ENCODE peak calls at places on chromosomes 12 and 14, in four cellular contexts. K is upper lobe of left lung, H is Ammon's horn, A is nephron progenitor cell. C is an unnamed sample.

GRCh38 chr12:32033411-32033810 is 73.2 kb upstream of the BICD1 start:
- DNase-seq in A (no peak), H (no peak), K (no peak), C (peak)

GRCh38 chr14:90034156-90034555 is 27.6 kb upstream of the KCNK13 start:
- DNase-seq in H (no peak), K (no peak), A (no peak), C (no peak)

GRCh38 chr12:120640840-120641833 is 711 bp downstream of the CABP1 start:
- DNase-seq in A (peak), K (peak), H (no peak), C (peak)

GRCh38 chr12:92235703-92236472 is 90.2 kb upstream of the BTG1 start:
- DNase-seq in H (no peak), A (no peak), K (no peak), C (no peak)

GRCh38 chr12:116537149-116537904 is 21.9 kb upstream of the MAP1LC3B2 start:
- DNase-seq in A (no peak), H (no peak), K (no peak), C (no peak)

GRCh38 chr14:46401066-46401465 is 250.5 kb downstream of the RPL10L start:
- DNase-seq in H (no peak), A (no peak), K (no peak), C (no peak)

GRCh38 chr12:52873832-52874572 is 25.2 kb upstream of the KRT78 start:
- DNase-seq in H (peak), A (peak), K (peak), C (peak)

GRCh38 chr12:992647-993046 is 1.6 kb downstream of the ERC1 start:
- DNase-seq in H (no peak), A (no peak), K (no peak), C (no peak)

GRCh38 chr14:63986789-63987533 is 134.2 kb downstream of the SYNE2 start:
- DNase-seq in A (no peak), K (no peak), H (no peak), C (no peak)

GRCh38 chr14:28382460-28383220 is 383.9 kb upstream of the FOXG1 start:
- DNase-seq in H (no peak), A (no peak), K (no peak), C (no peak)

GRCh38 chr14:95527392-95528002 is 7.4 kb upstream of the GLRX5 start:
- DNase-seq in A (peak), H (peak), K (no peak), C (no peak)

GRCh38 chr12:113852695-113853490 is 113.2 kb downstream of the RBM19 start:
- DNase-seq in A (no peak), K (no peak), H (peak), C (no peak)

GRCh38 chr14:41285193-41285748 is 321.4 kb upstream of the LRFN5 start:
- DNase-seq in K (no peak), H (peak), A (peak), C (peak)

GRCh38 chr12:12909228-12909994 is 18.0 kb downstream of the GPRC5A start:
- DNase-seq in A (no peak), K (no peak), H (no peak), C (no peak)

GRCh38 chr14:50524071-50524470 is 8.3 kb downstream of the MAP4K5 start:
- DNase-seq in A (no peak), K (no peak), H (no peak), C (no peak)

GRCh38 chr12:79773896-79774295 is 83.1 kb upstream of the PAWR start:
- DNase-seq in H (no peak), K (no peak), A (no peak), C (no peak)

C was measured in islet precursor cell.